ENCODE peak calls at places on chromosomes 5 and 9, in seven cellular contexts. Q is fibroblast of pulmonary artery, I is stomach, X is epithelial cell of esophagus, L is tibial artery, D is astrocyte of the spinal cord, G is ovary. P is an unnamed sample.

GRCh38 chr5:76615759-76616158 is 7.4 kb downstream of the F2RL2 start:
- DNase-seq in Q (no peak), I (no peak), X (no peak), L (no peak), D (peak), G (no peak), P (no peak)

GRCh38 chr5:44002381-44002901 is 386.8 kb downstream of the FGF10 start:
- DNase-seq in Q (no peak), I (peak), X (peak), L (no peak), D (peak), G (no peak), P (peak)

GRCh38 chr9:133460405-133461175 is 812 bp downstream of the CACFD1 start:
- DNase-seq in Q (peak), I (peak), X (peak), L (peak), D (peak), G (no peak), P (peak)

GRCh38 chr9:107229146-107229545 is 53.9 kb upstream of the RAD23B start:
- DNase-seq in Q (no peak), I (no peak), X (no peak), L (no peak), D (no peak), G (no peak), P (no peak)

GRCh38 chr5:5264727-5265126 is 124.6 kb downstream of the ADAMTS16 start:
- DNase-seq in Q (no peak), I (no peak), X (no peak), L (no peak), D (no peak), G (no peak), P (no peak)

GRCh38 chr5:97388794-97389193 is 205.7 kb upstream of the RIOK2 start:
- DNase-seq in Q (no peak), I (no peak), X (peak), L (no peak), D (peak), G (no peak), P (no peak)

GRCh38 chr5:158877124-158877581 is 222.6 kb downstream of the EBF1 start:
- DNase-seq in Q (no peak), I (no peak), X (no peak), L (no peak), D (peak), G (no peak), P (peak)

GRCh38 chr9:105413486-105414068 is 34.3 kb upstream of the FSD1L start:
- DNase-seq in Q (peak), I (no peak), X (peak), L (no peak), D (peak), G (no peak), P (peak)

GRCh38 chr9:133619791-133620190 is 10.6 kb upstream of the FAM163B start:
- DNase-seq in Q (no peak), I (no peak), X (no peak), L (no peak), D (no peak), G (no peak), P (no peak)

GRCh38 chr5:64384761-64385160 is 121.1 kb upstream of the RGS7BP start:
- DNase-seq in Q (peak), I (no peak), X (peak), L (no peak), D (peak), G (no peak), P (peak)
- TF ChIP-seq CTCF in Q (peak), I (no peak), X (peak), L (no peak), D (no peak), G (no peak), P (no peak)

GRCh38 chr9:130266236-130267098 is 907 bp downstream of the HMCN2 start:
- DNase-seq in Q (no peak), I (no peak), X (peak), L (peak), D (no peak), G (no peak), P (no peak)

GRCh38 chr9:130264414-130265350 is 878 bp upstream of the HMCN2 start:
- DNase-seq in Q (no peak), I (no peak), X (no peak), L (peak), D (no peak), G (no peak), P (no peak)

GRCh38 chr9:130265431-130266235 is at the start of gene HMCN2:
- DNase-seq in Q (no peak), I (no peak), X (peak), L (peak), D (no peak), G (no peak), P (no peak)

GRCh38 chr9:130268521-130269131 is 3.1 kb downstream of the HMCN2 start:
- DNase-seq in Q (no peak), I (no peak), X (no peak), L (peak), D (no peak), G (no peak), P (no peak)

DNA sequence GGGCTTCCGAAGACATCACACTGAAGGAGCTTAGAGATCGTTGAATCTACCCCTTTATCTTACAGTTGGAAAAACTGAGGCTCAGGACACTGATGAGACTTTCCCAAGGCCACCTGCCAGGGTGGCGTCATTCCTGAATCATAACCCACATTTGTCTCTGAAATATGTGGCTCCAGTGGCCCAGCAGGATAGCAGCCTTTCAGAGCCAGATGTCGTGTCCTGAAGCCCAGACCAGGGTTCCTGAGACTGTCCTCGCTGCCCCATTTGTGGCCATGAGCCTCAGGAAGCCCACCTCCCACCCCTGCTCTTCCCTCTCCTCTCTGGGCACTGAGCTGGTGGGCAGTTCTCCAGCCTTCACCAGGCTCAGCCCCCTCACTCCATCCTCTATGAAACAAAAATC is 2.4 kb downstream of the HMCN2 start:
- DNase-seq in Q (no peak), I (no peak), X (no peak), L (peak), D (no peak), G (no peak), P (no peak)
- TF ChIP-seq CTCF in Q (no peak), I (no peak), X (no peak), L (no peak), D (no peak), G (no peak), P (no peak)

DNA sequence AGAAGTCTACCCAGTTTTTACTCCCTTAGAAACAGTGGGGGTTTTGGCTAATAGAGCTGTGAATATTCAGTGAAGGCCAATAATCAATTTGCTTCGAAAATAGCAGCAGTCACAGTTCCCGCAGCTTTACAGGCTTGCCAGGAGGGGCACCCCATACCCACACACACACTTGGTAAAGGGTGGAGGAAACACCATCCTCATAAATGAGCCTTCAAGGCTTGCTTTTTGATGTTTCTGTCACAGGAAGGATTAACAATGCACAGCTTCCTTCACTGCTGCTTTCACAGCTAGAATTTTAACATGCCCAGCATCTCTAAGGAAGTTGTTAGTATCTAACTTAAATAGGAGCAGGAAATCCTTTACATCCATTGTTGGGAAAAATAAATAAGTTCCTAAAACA is 1247.5 kb upstream of the C9orf72 start:
- DNase-seq in Q (no peak), I (no peak), X (no peak), L (no peak), D (no peak), G (no peak), P (no peak)
- TF ChIP-seq CTCF in Q (no peak), I (no peak), X (no peak), L (no peak), D (no peak), G (no peak), P (no peak)

DNA sequence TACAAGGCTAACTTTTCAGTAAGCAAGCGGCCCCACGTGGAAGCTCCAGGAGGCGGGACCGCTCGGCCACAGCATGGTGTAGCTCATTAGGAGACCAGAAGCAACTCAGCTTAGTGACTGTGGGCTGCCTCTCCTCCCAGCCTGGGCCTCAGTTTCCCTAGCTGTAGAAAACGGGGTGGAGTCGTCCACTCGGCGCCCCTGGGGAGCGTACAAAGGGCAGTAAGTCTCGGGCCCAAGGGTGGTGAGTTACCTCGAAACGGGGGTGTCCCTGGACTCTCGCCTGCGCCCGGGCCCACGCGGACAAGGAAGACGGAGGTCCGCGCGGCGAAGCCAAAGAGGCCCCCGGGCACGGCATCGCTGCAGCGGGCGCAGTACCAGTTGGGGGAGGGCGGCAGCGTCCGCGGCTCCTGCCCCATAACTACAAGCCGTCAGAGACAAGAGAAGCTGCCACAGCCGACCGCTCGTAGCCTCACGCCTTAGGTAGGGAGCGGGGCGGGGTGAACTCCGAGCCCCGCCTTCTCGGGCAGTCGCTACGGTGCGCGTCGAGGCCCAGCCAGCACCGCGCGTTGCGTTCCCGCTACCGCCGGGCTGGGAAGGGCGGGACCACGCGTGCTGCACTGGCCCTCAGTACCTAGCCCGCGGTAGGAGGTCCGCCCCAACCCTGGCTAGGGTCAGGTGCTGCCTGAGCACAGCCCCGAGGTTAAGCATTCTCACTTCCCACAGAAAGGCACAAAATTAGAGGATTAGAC is at the start of gene GEMIN5:
- DNase-seq in Q (peak), I (peak), X (peak), L (peak), D (peak), G (peak), P (peak)
- TF ChIP-seq CTCF in Q (no peak), I (no peak), X (no peak), L (no peak), D (no peak), G (no peak), P (no peak)

DNA sequence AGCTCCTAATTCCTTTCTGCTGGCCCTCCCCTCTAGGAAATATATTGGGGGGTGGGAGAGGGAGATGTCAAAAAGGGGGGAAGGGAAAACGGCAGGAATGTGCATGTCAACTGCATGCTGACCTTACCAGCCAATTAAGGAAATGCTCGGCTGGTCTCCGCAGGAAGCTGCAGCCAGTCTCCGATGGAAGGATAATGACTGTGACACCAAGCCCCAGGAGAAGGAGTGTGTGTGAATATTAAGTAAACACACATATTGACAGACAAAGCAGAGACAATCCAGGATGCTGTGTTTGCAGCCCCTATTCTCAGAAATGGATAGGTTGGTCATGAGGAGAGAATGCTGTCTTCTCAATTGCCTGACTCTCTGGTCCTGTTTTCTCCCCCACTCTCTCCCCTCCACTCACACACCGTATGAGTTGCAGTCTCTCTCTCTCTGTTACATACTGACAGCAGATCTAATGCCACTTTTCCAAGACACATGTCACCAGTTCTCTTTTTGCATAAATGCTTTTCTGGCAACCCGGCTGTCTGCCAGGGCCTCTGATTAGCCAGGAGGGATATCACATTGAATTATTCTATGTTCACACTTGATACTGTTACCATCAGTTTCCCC is 85.7 kb downstream of the EPB41L4A start:
- DNase-seq in Q (no peak), I (no peak), X (no peak), L (no peak), D (no peak), G (no peak), P (no peak)
- TF ChIP-seq CTCF in Q (no peak), I (no peak), X (no peak), L (no peak), D (no peak), G (no peak), P (no peak)

GRCh38 chr5:134586866-134587524 is 45.6 kb downstream of the SAR1B start:
- DNase-seq in Q (peak), I (peak), X (peak), L (peak), D (peak), G (peak), P (peak)
- TF ChIP-seq CTCF in Q (peak), I (peak), X (peak), L (peak), D (peak), G (peak), P (peak)

GRCh38 chr9:72843525-72844439 is 109.1 kb downstream of the ALDH1A1 start:
- DNase-seq in Q (no peak), I (no peak), X (peak), L (no peak), D (no peak), G (peak), P (peak)
- TF ChIP-seq CTCF in Q (peak), I (no peak), X (no peak), L (no peak), D (no peak), G (no peak), P (no peak)

GRCh38 chr5:145887976-145888574 is 15.3 kb upstream of the GRXCR2 start:
- DNase-seq in Q (peak), I (peak), X (peak), L (no peak), D (peak), G (no peak), P (peak)
- TF ChIP-seq CTCF in Q (peak), I (peak), X (peak), L (peak), D (peak), G (peak), P (peak)